ENCODE peak calls at places on chromosomes 11 and 22, in ten cellular contexts. W, O, Y, J, M, E, G, N, Z and L are unnamed samples.

GRCh38 chr11:44260081-44260480 is 49.9 kb downstream of the ALX4 start:
- DNase-seq in W (no peak), O (no peak), Y (no peak), J (no peak), M (no peak), E (no peak), G (no peak), N (no peak), Z (no peak), L (no peak)

GRCh38 chr11:72338741-72339140 is 94.8 kb upstream of the PHOX2A start:
- DNase-seq in W (no peak), O (no peak), Y (no peak), J (no peak), M (no peak), E (no peak), G (no peak), N (no peak), Z (no peak), L (no peak)

GRCh38 chr11:68832476-68833176 is 9.1 kb downstream of the CPT1A start:
- DNase-seq in W (no peak), O (no peak), Y (no peak), J (no peak), M (no peak), E (no peak), G (no peak), N (no peak), Z (no peak), L (no peak)

GRCh38 chr11:62713343-62713742 is 5.9 kb downstream of the GNG3 start:
- DNase-seq in W (no peak), O (no peak), Y (no peak), J (no peak), M (no peak), E (no peak), G (no peak), N (no peak), Z (no peak), L (no peak)

GRCh38 chr11:75022289-75022688 is 33.6 kb downstream of the NEU3 start:
- DNase-seq in W (no peak), O (no peak), Y (no peak), J (no peak), M (no peak), E (no peak), G (no peak), N (no peak), Z (no peak), L (no peak)

GRCh38 chr11:2704896-2705606 is 5.3 kb upstream of the KCNQ1OT1 start:
- DNase-seq in W (no peak), O (no peak), Y (no peak), J (no peak), M (no peak), E (no peak), G (no peak), N (no peak), Z (peak), L (no peak)

GRCh38 chr11:15937601-15938361 is 418.6 kb downstream of the SOX6 start:
- DNase-seq in W (no peak), O (no peak), Y (no peak), J (no peak), M (no peak), E (no peak), G (no peak), N (peak), Z (no peak), L (peak)

GRCh38 chr11:128593281-128593680 is 5.9 kb upstream of the ETS1 start:
- DNase-seq in W (no peak), O (no peak), Y (no peak), J (no peak), M (no peak), E (no peak), G (no peak), N (no peak), Z (no peak), L (peak)

GRCh38 chr11:74380746-74381439 is 17.3 kb downstream of the PGM2L1 start:
- DNase-seq in W (peak), O (no peak), Y (no peak), J (no peak), M (no peak), E (no peak), G (no peak), N (no peak), Z (no peak), L (no peak)

GRCh38 chr22:47783433-47784366 is 1021.2 kb downstream of the TBC1D22A start:
- DNase-seq in W (no peak), O (no peak), Y (no peak), J (no peak), M (no peak), E (no peak), G (no peak), N (no peak), Z (no peak), L (no peak)